ENCODE peak calls at places on chromosome 3, in seven cellular contexts. G is LHCN-M2; D is stimulated activated CD4-positive, alpha-beta T cell treated with anti-CD3 and anti-CD28 coated beads, Interleukin-12 subunit alpha, Interleukin-12 subunit beta, amount 100 ng/mL, for 24 hours; C is fibroblast of the conjunctiva; Q is brain pericyte; Y is uterus; J is iPS DF 19.7. Z is an unnamed sample.

GRCh38 chr3:30357897-30358296 is 248.5 kb upstream of the TGFBR2 start:
- DNase-seq in D (no peak), J (no peak), Y (no peak), C (no peak), G (peak; percentile 61), Q (no peak), Z (no peak)

GRCh38 chr3:98199020-98199419 is 32.5 kb downstream of the OR5H15 start:
- DNase-seq in C (no peak), G (no peak), Q (no peak), D (no peak), Y (no peak), J (no peak), Z (no peak)

GRCh38 chr3:54309601-54310000 is 187.2 kb downstream of the CACNA2D3 start:
- DNase-seq in G (no peak), D (no peak), Y (no peak), Q (no peak), C (no peak), J (no peak), Z (no peak)

GRCh38 chr3:125073506-125073905 is 17.7 kb upstream of the HEG1 start:
- DNase-seq in J (no peak), G (no peak), Y (no peak), Q (no peak), D (no peak), C (no peak), Z (no peak)

GRCh38 chr3:43919067-43919466 is 228.3 kb downstream of the ABHD5 start:
- DNase-seq in C (no peak), Q (no peak), J (no peak), D (no peak), G (peak; percentile 29), Y (no peak), Z (no peak)

GRCh38 chr3:50562866-50563265 is 4.7 kb downstream of the C3orf18 start:
- DNase-seq in C (no peak), Y (no peak), J (no peak), Q (no peak), D (no peak), G (peak; percentile 65), Z (no peak)

GRCh38 chr3:111924283-111924682 is 54.5 kb upstream of the ABHD10 start:
- DNase-seq in Q (no peak), G (peak; percentile 99), J (no peak), C (no peak), Y (no peak), D (no peak), Z (no peak)

GRCh38 chr3:129046037-129046731 is 14.4 kb upstream of the GP9 start:
- DNase-seq in Y (no peak), D (no peak), J (no peak), C (no peak), G (no peak), Q (no peak), Z (no peak)

GRCh38 chr3:42078686-42079085 is 12.5 kb upstream of the TRAK1 start:
- DNase-seq in D (no peak), C (no peak), G (no peak), J (no peak), Y (no peak), Q (no peak), Z (no peak)

GRCh38 chr3:32733631-32734229 is 48.7 kb downstream of the CNOT10 start:
- DNase-seq in Y (no peak), C (peak; percentile 30), J (no peak), D (no peak), G (peak; percentile 29), Q (no peak), Z (no peak)

GRCh38 chr3:149330609-149331008 is 2.8 kb downstream of the TM4SF18 start:
- DNase-seq in J (no peak), G (peak; percentile 43), Y (no peak), C (no peak), D (no peak), Q (no peak), Z (no peak)

GRCh38 chr3:114451051-114451451 is 157.2 kb downstream of the TIGIT start:
- DNase-seq in Y (no peak), J (no peak), C (no peak), G (no peak), D (no peak), Q (no peak), Z (no peak)

GRCh38 chr3:46544771-46545503 is 21.2 kb downstream of the LRRC2 start:
- DNase-seq in C (no peak), J (no peak), G (no peak), Y (no peak), D (no peak), Q (no peak), Z (no peak)

GRCh38 chr3:1275495-1275894 is 182.7 kb downstream of the CNTN6 start:
- DNase-seq in Y (no peak), G (no peak), Q (no peak), D (no peak), C (no peak), J (no peak), Z (no peak)

GRCh38 chr3:127679534-127680145 is 6.9 kb downstream of the ABTB1 start:
- DNase-seq in G (no peak), C (no peak), Q (no peak), Y (no peak), J (no peak), D (no peak), Z (no peak)

GRCh38 chr3:61589856-61590255 is 28.5 kb downstream of the PTPRG start:
- DNase-seq in D (no peak), Y (no peak), C (peak; percentile 37), G (peak; percentile 81), Q (no peak), J (no peak), Z (no peak)

GRCh38 chr3:21839592-21839991 is 88.6 kb upstream of the ZNF385D start:
- DNase-seq in J (peak; percentile 35), G (peak; percentile 98), C (peak; percentile 80), Y (no peak), Q (peak; percentile 78), D (no peak), Z (peak; percentile 13)

GRCh38 chr3:185837409-185837808 is 12.6 kb upstream of the IGF2BP2 start:
- DNase-seq in Y (no peak), G (no peak), J (no peak), Q (no peak), C (no peak), D (no peak), Z (no peak)

GRCh38 chr3:47406762-47407149 is 25.9 kb downstream of the PTPN23 start:
- DNase-seq in C (no peak), G (no peak), D (no peak), J (no peak), Y (no peak), Q (no peak), Z (no peak)

GRCh38 chr3:177162742-177163141 is 34.5 kb downstream of the TBL1XR1 start:
- DNase-seq in D (no peak), C (no peak), J (no peak), G (no peak), Y (no peak), Q (no peak), Z (no peak)

GRCh38 chr3:13018039-13018431 is 55.2 kb downstream of the IQSEC1 start:
- DNase-seq in C (no peak), J (no peak), D (no peak), Y (no peak), G (no peak), Q (no peak), Z (no peak)

GRCh38 chr3:155411500-155412223 is 118.2 kb upstream of the STRIT1 start:
- DNase-seq in J (no peak), Y (no peak), Q (no peak), C (no peak), G (no peak), D (no peak), Z (no peak)

GRCh38 chr3:47762233-47762632 is 19.5 kb downstream of the SMARCC1 start:
- DNase-seq in C (no peak), J (no peak), G (peak; percentile 18), Q (no peak), D (no peak), Y (no peak), Z (no peak)